ENCODE peak calls at places on chromosomes 3 and 15, in seven cellular contexts. Z is GM23248, Q is PC-3, T is hepatocyte, J is HCT116, A is GM23338, Y is OCI-LY7. W is an unnamed sample. For H3K9me2, the result is how much of the 10 kb centered on the place peaks cover.

GRCh38 chr3:41710646-41711388 is 251.1 kb downstream of the ULK4 start:
- DNase-seq in J (no peak), Z (peak), A (peak), Y (no peak), Q (peak), T (no peak), W (no peak)

GRCh38 chr3:89699771-89700170 is 592.4 kb downstream of the EPHA3 start:
- DNase-seq in Z (no peak), A (peak), T (peak), J (no peak), Q (no peak), Y (no peak), W (no peak)

GRCh38 chr3:168094877-168095610 is 680 bp downstream of the GOLIM4 start:
- DNase-seq in T (peak), Q (peak), Z (peak), Y (peak), J (peak), A (peak), W (peak)

GRCh38 chr3:169002689-169003088 is 660.8 kb downstream of the MECOM start:
- DNase-seq in Y (no peak), Q (peak), A (no peak), J (no peak), T (no peak), Z (no peak), W (no peak)

GRCh38 chr15:92883643-92884458 is 16.3 kb upstream of the CHD2 start:
- DNase-seq in Y (peak), J (no peak), Z (peak), T (peak), Q (no peak), A (peak), W (peak)

GRCh38 chr3:80244390-80244789 is 476.6 kb upstream of the ROBO1 start:
- DNase-seq in Y (no peak), T (no peak), J (no peak), Z (peak), A (no peak), Q (no peak), W (no peak)

GRCh38 chr3:124745756-124746155 is 15.5 kb downstream of the UMPS start:
- DNase-seq in Q (no peak), Z (no peak), Y (no peak), T (no peak), J (no peak), A (no peak), W (no peak)

GRCh38 chr3:112002458-112002971 is 3.8 kb downstream of the TAGLN3 start:
- DNase-seq in T (no peak), Q (peak), A (no peak), J (no peak), Z (peak), Y (no peak), W (no peak)

GRCh38 chr3:39361252-39361927 is 21.8 kb upstream of the SLC25A38 start:
- DNase-seq in A (no peak), T (no peak), Z (no peak), Y (no peak), J (no peak), Q (no peak), W (no peak)

GRCh38 chr3:152943645-152944044 is 108.7 kb downstream of the P2RY1 start:
- DNase-seq in Y (no peak), J (peak), T (no peak), Q (peak), A (no peak), Z (peak), W (no peak)

GRCh38 chr3:188788621-188789081 is 383.1 kb upstream of the TPRG1 start:
- DNase-seq in Z (peak), Y (no peak), Q (peak), A (no peak), J (no peak), T (no peak), W (no peak)

GRCh38 chr3:41574900-41575299 is 375.6 kb downstream of the CTNNB1 start:
- DNase-seq in J (no peak), A (peak), T (no peak), Y (no peak), Q (peak), Z (no peak), W (no peak)

GRCh38 chr3:146280859-146281258 is 30.0 kb upstream of the PLSCR4 start:
- DNase-seq in Z (peak), Y (no peak), J (no peak), T (peak), A (no peak), Q (no peak), W (no peak)

GRCh38 chr3:39065197-39065596 is 13.4 kb downstream of the WDR48 start:
- DNase-seq in Q (peak), A (peak), Z (peak), T (peak), Y (peak), J (peak), W (peak)

GRCh38 chr15:76865548-76865991 is 39.6 kb downstream of the SCAPER start:
- DNase-seq in Q (no peak), T (no peak), J (no peak), Z (peak), A (no peak), Y (no peak), W (no peak)

GRCh38 chr3:143483214-143483613 is 363.6 kb downstream of the CHST2 start:
- DNase-seq in A (no peak), J (no peak), Y (no peak), T (no peak), Q (no peak), Z (peak), W (no peak)

GRCh38 chr3:132276228-132276906 is 40.8 kb upstream of the ACP3 start:
- DNase-seq in A (no peak), Y (no peak), T (no peak), J (no peak), Z (no peak), Q (no peak), W (no peak)

GRCh38 chr3:141949394-141949793 is 73.0 kb downstream of the ATP1B3 start:
- DNase-seq in A (no peak), Z (no peak), Y (no peak), J (no peak), T (no peak), Q (no peak), W (no peak)

GRCh38 chr3:141945726-141946125 is 69.3 kb downstream of the ATP1B3 start:
- DNase-seq in Y (no peak), J (no peak), Z (no peak), T (no peak), A (no peak), Q (no peak), W (no peak)

GRCh38 chr15:56736881-56737707 is 3.8 kb upstream of the ZNF280D start:
- DNase-seq in Z (no peak), T (no peak), J (no peak), A (no peak), Q (no peak), Y (no peak), W (no peak)

GRCh38 chr3:47747558-47747957 is 34.1 kb downstream of the SMARCC1 start:
- DNase-seq in J (no peak), Z (no peak), Q (no peak), Y (no peak), T (no peak), A (no peak), W (no peak)

GRCh38 chr3:63946753-63947152 is 34.6 kb upstream of the SCAANT1 start:
- DNase-seq in Q (no peak), Z (no peak), A (no peak), T (no peak), J (no peak), Y (no peak), W (no peak)

GRCh38 chr3:47870702-47871255 is 67.8 kb downstream of the DHX30 start:
- DNase-seq in J (no peak), Q (no peak), Y (no peak), T (no peak), Z (no peak), A (no peak), W (no peak)

GRCh38 chr15:66620744-66621344 is 55.0 kb upstream of the LCTL start:
- DNase-seq in Y (no peak), Z (peak), T (no peak), Q (no peak), J (no peak), A (no peak), W (no peak)

GRCh38 chr3:170338690-170339340 is 18.7 kb upstream of the SKIL start:
- DNase-seq in J (no peak), Q (no peak), Z (no peak), Y (no peak), A (peak), T (no peak), W (no peak)

GRCh38 chr3:12489832-12490231 is 5.6 kb downstream of the TSEN2 start:
- DNase-seq in T (no peak), Y (no peak), J (no peak), Z (no peak), A (peak), Q (no peak), W (no peak)

DNA sequence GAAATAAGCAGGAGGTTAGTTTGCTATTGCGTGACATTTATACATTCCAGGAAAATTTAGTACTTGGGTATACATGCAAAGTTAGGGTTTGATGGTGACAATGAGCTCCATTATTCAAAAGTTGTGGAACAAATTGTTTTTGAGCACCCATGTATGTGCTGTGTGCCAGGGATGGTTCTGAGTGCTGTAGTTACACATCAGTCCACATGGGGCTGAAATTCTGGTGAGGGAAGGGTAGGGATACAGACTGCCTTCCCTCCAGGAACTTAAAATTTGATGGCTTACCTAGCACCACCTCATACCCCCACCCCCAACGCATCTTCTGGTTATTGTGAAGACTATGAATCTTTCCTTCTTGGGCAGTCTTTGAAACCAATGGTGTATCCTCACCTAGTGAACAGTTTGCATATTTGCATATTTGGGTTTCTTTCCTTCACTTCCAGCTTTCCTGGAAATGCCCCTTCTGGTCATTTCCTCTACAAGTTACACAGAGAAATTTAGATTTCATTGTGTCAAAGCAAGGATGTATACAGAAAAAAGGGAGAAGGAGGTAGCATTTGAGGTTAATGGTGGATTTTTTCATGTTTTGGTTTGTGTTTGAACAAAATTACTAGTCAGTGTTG is 222.0 kb upstream of the IL12A start:
- DNase-seq in J (no peak), A (peak), Y (no peak), Z (peak), T (no peak), Q (peak), W (peak)
- H3K4me2 ChIP-seq in J (peak), A (peak), Y (no peak), Z (peak), T (peak), Q (peak), W (no peak)

DNA sequence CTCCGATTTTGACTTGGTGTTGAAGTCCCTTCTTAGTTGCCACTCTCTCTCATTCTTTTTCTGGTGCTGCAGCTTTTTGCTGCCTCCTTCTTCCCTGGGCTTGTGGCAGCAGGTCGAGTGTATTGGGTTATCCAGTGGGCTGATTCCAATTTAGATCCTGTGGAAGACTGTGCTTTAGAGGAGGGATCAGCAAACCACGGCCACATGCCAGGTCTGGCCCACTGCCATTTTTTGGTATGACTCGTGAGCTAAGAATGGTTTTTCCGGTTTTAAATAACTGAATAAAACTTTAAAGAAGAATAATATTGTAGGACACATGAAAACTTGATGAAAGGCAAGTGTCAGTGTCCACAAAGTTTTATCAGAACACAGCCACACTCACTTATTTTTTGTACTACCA is 330.5 kb downstream of the ROBO2 start:
- DNase-seq in Y (no peak), J (no peak), Q (peak), T (no peak), A (no peak), Z (peak), W (no peak)
- TF ChIP-seq EZH2phosphoT487 in Y (no peak), J (no peak), Q (no peak), T (no peak), A (no peak), Z (no peak), W (no peak)

GRCh38 chr3:191968299-191968698 is 507.3 kb downstream of the PYDC2 start:
- DNase-seq in T (no peak), Z (no peak), Y (no peak), A (no peak), Q (no peak), J (no peak), W (no peak)

GRCh38 chr3:191973820-191974219 is 512.9 kb downstream of the PYDC2 start:
- DNase-seq in A (no peak), J (no peak), T (no peak), Q (no peak), Y (no peak), Z (no peak), W (no peak)

GRCh38 chr3:191972714-191973398 is 511.9 kb downstream of the PYDC2 start:
- DNase-seq in T (no peak), Y (peak), Q (no peak), J (no peak), Z (no peak), A (no peak), W (no peak)
- H3K9me2 ChIP-seq in T (under half), Y (under half), Q (under half), J (under half), Z (under half), A (under half), W (under half)

GRCh38 chr3:187403768-187404270 is 35.6 kb downstream of the RTP4 start:
- DNase-seq in J (peak), Y (no peak), Q (peak), T (peak), Z (peak), A (no peak), W (no peak)
- H3K4me2 ChIP-seq in J (peak), Y (no peak), Q (peak), T (no peak), Z (peak), A (no peak), W (no peak)

W was measured in MM.1S.